ENCODE peak calls at places on chromosomes 4 and X, in six cellular contexts. One of them, this sample, is unnamed.

GRCh38 chr4:100289530-100289888 is 99.2 kb upstream of the DDIT4L start:
- DNase-seq in trophoblast cell: peak; percentile 45
- DNase-seq in right atrium auricular region: no peak
- DNase-seq in right cardiac atrium: no peak
- DNase-seq in upper lobe of right lung: no peak
- DNase-seq in Karpas-422: no peak
- DNase-seq in this sample: no peak

GRCh38 chr4:103012085-103012484 is 7.4 kb downstream of the SLC9B1 start:
- DNase-seq in right atrium auricular region: no peak
- DNase-seq in Karpas-422: no peak
- DNase-seq in right cardiac atrium: no peak
- DNase-seq in upper lobe of right lung: no peak
- DNase-seq in trophoblast cell: no peak
- DNase-seq in this sample: no peak

GRCh38 chr4:185912779-185913178 is 100.8 kb upstream of the SORBS2 start:
- DNase-seq in right atrium auricular region: no peak
- DNase-seq in right cardiac atrium: no peak
- DNase-seq in upper lobe of right lung: no peak
- DNase-seq in Karpas-422: no peak
- DNase-seq in trophoblast cell: no peak
- DNase-seq in this sample: no peak

GRCh38 chr4:20698382-20698781 is 1.9 kb upstream of the PACRGL start:
- DNase-seq in right atrium auricular region: no peak
- DNase-seq in right cardiac atrium: no peak
- DNase-seq in trophoblast cell: no peak
- DNase-seq in upper lobe of right lung: no peak
- DNase-seq in Karpas-422: no peak
- DNase-seq in this sample: no peak

GRCh38 chrX:25941559-25942250 is 196.4 kb upstream of the MAGEB18 start:
- DNase-seq in right cardiac atrium: no peak
- DNase-seq in right atrium auricular region: no peak
- DNase-seq in trophoblast cell: no peak
- DNase-seq in Karpas-422: no peak
- DNase-seq in upper lobe of right lung: no peak
- DNase-seq in this sample: no peak

GRCh38 chr4:5747746-5748365 is 36.9 kb downstream of the EVC start:
- DNase-seq in upper lobe of right lung: peak; percentile 5
- DNase-seq in right cardiac atrium: no peak
- DNase-seq in trophoblast cell: peak; percentile 72
- DNase-seq in right atrium auricular region: peak; percentile 84
- DNase-seq in Karpas-422: no peak
- DNase-seq in this sample: no peak

GRCh38 chrX:23616361-23616760 is 50.9 kb upstream of the PRDX4 start:
- DNase-seq in right cardiac atrium: no peak
- DNase-seq in right atrium auricular region: no peak
- DNase-seq in trophoblast cell: no peak
- DNase-seq in Karpas-422: peak; percentile 71
- DNase-seq in upper lobe of right lung: no peak
- DNase-seq in this sample: peak; percentile 11

GRCh38 chrX:153650959-153651358 is 4.0 kb downstream of the DUSP9 start:
- DNase-seq in right cardiac atrium: no peak
- DNase-seq in right atrium auricular region: no peak
- DNase-seq in trophoblast cell: no peak
- DNase-seq in upper lobe of right lung: no peak
- DNase-seq in Karpas-422: no peak
- DNase-seq in this sample: no peak

GRCh38 chrX:151984328-151984727 is 9.9 kb upstream of the GABRE start:
- DNase-seq in Karpas-422: no peak
- DNase-seq in right cardiac atrium: no peak
- DNase-seq in right atrium auricular region: no peak
- DNase-seq in trophoblast cell: peak; percentile 38
- DNase-seq in upper lobe of right lung: no peak
- DNase-seq in this sample: no peak

GRCh38 chrX:89034679-89035078 is 287.7 kb downstream of the CPXCR1 start:
- DNase-seq in trophoblast cell: no peak
- DNase-seq in right cardiac atrium: no peak
- DNase-seq in right atrium auricular region: no peak
- DNase-seq in Karpas-422: peak; percentile 47
- DNase-seq in upper lobe of right lung: no peak
- DNase-seq in this sample: no peak

GRCh38 chr4:151952711-151953254 is 192.0 kb upstream of the GATB start:
- DNase-seq in right cardiac atrium: no peak
- DNase-seq in right atrium auricular region: no peak
- DNase-seq in upper lobe of right lung: no peak
- DNase-seq in trophoblast cell: no peak
- DNase-seq in Karpas-422: no peak
- DNase-seq in this sample: no peak

GRCh38 chr4:161829631-161830030 is 334.2 kb downstream of the FSTL5 start:
- DNase-seq in upper lobe of right lung: no peak
- DNase-seq in right cardiac atrium: no peak
- DNase-seq in trophoblast cell: no peak
- DNase-seq in right atrium auricular region: no peak
- DNase-seq in Karpas-422: no peak
- DNase-seq in this sample: no peak

GRCh38 chrX:87006561-87006960 is 511.0 kb upstream of the KLHL4 start:
- DNase-seq in right cardiac atrium: no peak
- DNase-seq in right atrium auricular region: no peak
- DNase-seq in Karpas-422: no peak
- DNase-seq in upper lobe of right lung: no peak
- DNase-seq in trophoblast cell: no peak
- DNase-seq in this sample: no peak

GRCh38 chr4:113834302-113834701 is 72.8 kb upstream of the CAMK2D start:
- DNase-seq in upper lobe of right lung: no peak
- DNase-seq in Karpas-422: no peak
- DNase-seq in trophoblast cell: no peak
- DNase-seq in right cardiac atrium: no peak
- DNase-seq in right atrium auricular region: no peak
- DNase-seq in this sample: no peak

GRCh38 chr4:148330724-148331123 is 111.5 kb downstream of the NR3C2 start:
- DNase-seq in right atrium auricular region: no peak
- DNase-seq in upper lobe of right lung: no peak
- DNase-seq in Karpas-422: no peak
- DNase-seq in trophoblast cell: no peak
- DNase-seq in right cardiac atrium: no peak
- DNase-seq in this sample: no peak

GRCh38 chr4:55397024-55397520 is 1.3 kb downstream of the TMEM165 start:
- DNase-seq in trophoblast cell: no peak
- DNase-seq in Karpas-422: peak; percentile 59
- DNase-seq in upper lobe of right lung: no peak
- DNase-seq in right cardiac atrium: no peak
- DNase-seq in right atrium auricular region: no peak
- DNase-seq in this sample: peak; percentile 31

GRCh38 chr4:168580228-168580627 is 83.4 kb downstream of the PALLD start:
- DNase-seq in trophoblast cell: no peak
- DNase-seq in upper lobe of right lung: no peak
- DNase-seq in right atrium auricular region: no peak
- DNase-seq in Karpas-422: no peak
- DNase-seq in right cardiac atrium: no peak
- DNase-seq in this sample: no peak

GRCh38 chrX:14506866-14507265 is 22.5 kb upstream of the GLRA2 start:
- DNase-seq in upper lobe of right lung: no peak
- DNase-seq in trophoblast cell: no peak
- DNase-seq in right cardiac atrium: no peak
- DNase-seq in Karpas-422: no peak
- DNase-seq in right atrium auricular region: no peak
- DNase-seq in this sample: no peak

GRCh38 chrX:104864296-104864695 is 298.3 kb downstream of the IL1RAPL2 start:
- DNase-seq in upper lobe of right lung: no peak
- DNase-seq in right cardiac atrium: no peak
- DNase-seq in trophoblast cell: no peak
- DNase-seq in Karpas-422: no peak
- DNase-seq in right atrium auricular region: no peak
- DNase-seq in this sample: no peak

GRCh38 chrX:120668357-120668756 is 38.5 kb upstream of the C1GALT1C1 start:
- DNase-seq in Karpas-422: no peak
- DNase-seq in right cardiac atrium: no peak
- DNase-seq in upper lobe of right lung: no peak
- DNase-seq in trophoblast cell: no peak
- DNase-seq in right atrium auricular region: no peak
- DNase-seq in this sample: no peak

GRCh38 chr4:85233516-85233915 is 241.4 kb upstream of the ARHGAP24 start:
- DNase-seq in upper lobe of right lung: no peak
- DNase-seq in right atrium auricular region: no peak
- DNase-seq in right cardiac atrium: no peak
- DNase-seq in Karpas-422: no peak
- DNase-seq in trophoblast cell: no peak
- DNase-seq in this sample: no peak

DNA sequence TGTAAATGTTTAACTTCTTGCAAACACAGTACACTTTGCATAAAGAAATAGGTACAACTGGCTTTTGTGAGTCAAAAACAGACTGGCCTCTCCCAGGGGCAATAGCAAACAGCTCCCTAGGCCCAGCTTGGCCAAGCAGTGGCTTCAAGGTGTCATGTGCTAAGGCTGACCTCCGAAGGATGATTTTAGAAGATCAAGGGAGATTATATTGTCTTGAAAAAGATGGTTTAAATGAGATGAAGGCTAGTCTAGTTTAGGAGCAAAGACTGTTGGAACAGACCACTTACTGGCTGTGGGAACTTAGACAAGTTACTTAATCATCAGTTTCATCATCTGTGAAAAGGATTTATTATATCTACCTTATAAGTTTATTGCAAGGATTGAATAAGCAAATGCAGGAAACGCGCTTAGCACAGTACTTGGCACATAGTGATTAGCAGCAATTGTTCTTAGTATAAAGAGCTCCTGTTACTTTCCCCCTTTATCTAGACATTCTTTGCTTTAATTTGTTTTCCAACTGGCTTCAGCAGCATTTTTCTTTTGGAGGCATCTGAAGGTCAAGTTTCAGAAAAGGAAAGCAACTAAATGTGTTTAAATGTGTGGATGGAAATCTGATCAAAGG is 17.2 kb downstream of the ANXA3 start:
- DNase-seq in upper lobe of right lung: no peak
- DNase-seq in right cardiac atrium: no peak
- DNase-seq in right atrium auricular region: no peak
- DNase-seq in trophoblast cell: no peak
- DNase-seq in Karpas-422: no peak
- DNase-seq in this sample: no peak
- H3K4me1 ChIP-seq in upper lobe of right lung: peaks cover 17% of the 10 kb centered on the region
- H3K4me1 ChIP-seq in right cardiac atrium: peaks cover 8% of the 10 kb centered on the region
- H3K4me1 ChIP-seq in right atrium auricular region: peaks cover 35% of the 10 kb centered on the region
- H3K4me1 ChIP-seq in trophoblast cell: peaks cover 23% of the 10 kb centered on the region
- H3K4me1 ChIP-seq in Karpas-422: no peaks in the 10 kb centered on the region
- H3K4me1 ChIP-seq in this sample: no peaks in the 10 kb centered on the region

DNA sequence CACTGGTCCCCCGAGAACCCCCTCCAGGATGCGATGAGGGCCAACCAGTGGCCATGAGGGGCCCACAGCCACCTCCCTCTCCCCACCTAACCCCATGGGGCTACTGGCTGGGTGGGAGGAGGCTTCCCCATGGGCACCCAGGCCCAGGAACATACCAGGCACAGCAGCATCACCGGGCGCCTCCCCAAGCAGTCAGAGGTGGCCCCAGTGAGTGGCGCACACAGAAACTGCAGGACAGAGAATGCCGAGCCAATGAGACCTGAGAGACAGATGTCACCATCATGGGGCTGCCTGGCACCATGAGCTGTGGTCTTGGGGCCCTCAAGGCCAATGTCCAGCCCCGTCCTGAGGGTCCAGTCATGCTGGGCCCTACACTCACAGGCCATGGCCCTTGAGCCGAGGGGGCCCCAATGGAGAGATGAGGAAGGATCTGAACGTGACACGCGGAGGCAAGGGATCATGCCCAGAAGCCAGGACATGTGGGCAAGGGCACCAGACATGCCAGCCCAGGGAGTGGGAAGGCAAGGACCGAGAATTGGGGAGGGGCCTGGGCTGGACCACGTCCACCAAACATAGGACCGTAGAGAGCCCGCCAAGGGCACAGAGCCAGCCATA is 30.1 kb downstream of the NOP14 start:
- DNase-seq in right atrium auricular region: no peak
- DNase-seq in Karpas-422: peak; percentile 76
- DNase-seq in upper lobe of right lung: peak; percentile 68
- DNase-seq in trophoblast cell: no peak
- DNase-seq in right cardiac atrium: no peak
- DNase-seq in this sample: no peak
- H3K4me1 ChIP-seq in right atrium auricular region: peaks cover 57% of the 10 kb centered on the region
- H3K4me1 ChIP-seq in Karpas-422: peaks cover 56% of the 10 kb centered on the region
- H3K4me1 ChIP-seq in upper lobe of right lung: peaks cover 62% of the 10 kb centered on the region
- H3K4me1 ChIP-seq in trophoblast cell: peaks cover 14% of the 10 kb centered on the region
- H3K4me1 ChIP-seq in right cardiac atrium: peaks cover 7% of the 10 kb centered on the region
- H3K4me1 ChIP-seq in this sample: peaks cover 56% of the 10 kb centered on the region

GRCh38 chr4:2484169-2484568 is 15.3 kb downstream of the RNF4 start:
- DNase-seq in Karpas-422: peak; percentile 59
- DNase-seq in right atrium auricular region: no peak
- DNase-seq in trophoblast cell: no peak
- DNase-seq in right cardiac atrium: no peak
- DNase-seq in upper lobe of right lung: no peak
- DNase-seq in this sample: peak; percentile 29

GRCh38 chr4:2482192-2482591 is 13.3 kb downstream of the RNF4 start:
- DNase-seq in upper lobe of right lung: no peak
- DNase-seq in right atrium auricular region: no peak
- DNase-seq in Karpas-422: no peak
- DNase-seq in trophoblast cell: no peak
- DNase-seq in right cardiac atrium: no peak
- DNase-seq in this sample: no peak

GRCh38 chr4:2484993-2485392 is 16.1 kb downstream of the RNF4 start:
- DNase-seq in right atrium auricular region: peak; percentile 86
- DNase-seq in upper lobe of right lung: peak; percentile 87
- DNase-seq in trophoblast cell: no peak
- DNase-seq in Karpas-422: peak; percentile 89
- DNase-seq in right cardiac atrium: peak; percentile 90
- DNase-seq in this sample: peak; percentile 91

GRCh38 chr4:2482693-2483092 is 13.8 kb downstream of the RNF4 start:
- DNase-seq in right atrium auricular region: no peak
- DNase-seq in right cardiac atrium: peak; percentile 83
- DNase-seq in Karpas-422: peak; percentile 67
- DNase-seq in trophoblast cell: no peak
- DNase-seq in upper lobe of right lung: no peak
- DNase-seq in this sample: peak; percentile 55

GRCh38 chr4:2483237-2483636 is 14.3 kb downstream of the RNF4 start:
- DNase-seq in right cardiac atrium: no peak
- DNase-seq in Karpas-422: no peak
- DNase-seq in right atrium auricular region: no peak
- DNase-seq in trophoblast cell: no peak
- DNase-seq in upper lobe of right lung: no peak
- DNase-seq in this sample: no peak
- H3K4me1 ChIP-seq in right cardiac atrium: peaks cover 47% of the 10 kb centered on the region
- H3K4me1 ChIP-seq in Karpas-422: peaks cover 76% of the 10 kb centered on the region
- H3K4me1 ChIP-seq in right atrium auricular region: peaks cover 76% of the 10 kb centered on the region
- H3K4me1 ChIP-seq in trophoblast cell: peaks cover 4% of the 10 kb centered on the region
- H3K4me1 ChIP-seq in upper lobe of right lung: peaks cover 85% of the 10 kb centered on the region
- H3K4me1 ChIP-seq in this sample: peaks cover 79% of the 10 kb centered on the region

DNA sequence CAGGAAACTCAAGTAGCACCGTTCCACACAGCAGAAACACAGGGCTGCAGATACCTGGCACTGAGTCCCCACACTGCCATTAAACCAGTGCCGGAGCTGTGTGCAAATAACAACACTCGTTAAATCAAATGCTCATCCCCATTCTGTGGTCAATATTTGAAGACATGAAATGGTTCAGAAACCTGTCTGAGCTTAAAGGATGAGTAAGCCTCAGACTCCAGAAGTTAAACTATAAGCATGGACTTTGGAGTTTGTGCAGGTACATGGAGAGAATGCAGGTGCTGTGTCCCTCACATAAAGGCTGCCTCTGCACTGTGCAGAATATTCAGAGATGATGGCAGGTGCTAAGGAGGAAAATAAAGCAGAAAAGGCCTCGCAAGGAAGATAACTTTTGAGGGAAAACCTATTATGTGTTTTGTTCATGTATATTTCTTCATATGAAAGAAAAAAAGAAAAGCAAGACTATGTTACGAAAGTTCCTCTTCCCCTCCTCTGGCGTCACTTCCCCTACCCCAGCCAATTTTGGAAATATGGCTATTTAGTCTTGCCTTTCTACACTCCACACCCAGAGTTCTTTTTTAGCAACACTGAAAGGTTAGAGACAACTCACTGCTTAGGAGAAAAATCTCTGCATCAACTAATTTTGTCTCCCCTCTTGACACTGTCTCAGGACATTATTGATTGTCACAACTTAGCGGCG is 4.6 kb downstream of the MPP1 start:
- DNase-seq in right atrium auricular region: no peak
- DNase-seq in Karpas-422: no peak
- DNase-seq in upper lobe of right lung: no peak
- DNase-seq in right cardiac atrium: no peak
- DNase-seq in trophoblast cell: no peak
- DNase-seq in this sample: no peak
- H3K4me1 ChIP-seq in right atrium auricular region: peaks cover 16% of the 10 kb centered on the region
- H3K4me1 ChIP-seq in Karpas-422: peaks cover 11% of the 10 kb centered on the region
- H3K4me1 ChIP-seq in upper lobe of right lung: peaks cover 21% of the 10 kb centered on the region
- H3K4me1 ChIP-seq in right cardiac atrium: peaks cover 2% of the 10 kb centered on the region
- H3K4me1 ChIP-seq in trophoblast cell: peaks cover 2% of the 10 kb centered on the region
- H3K4me1 ChIP-seq in this sample: peaks cover 12% of the 10 kb centered on the region